ENCODE peak calls at places on chromosomes 16 and 17, in ten cellular contexts. I is thoracic aorta; K is aorta; Y is upper lobe of right lung; T is Peyer's patch; W is H1; Z is neuronal stem cell; C is breast epithelium; H is CD8-positive, alpha-beta memory T cell; M is esophagus squamous epithelium. S is an unnamed sample.

GRCh38 chr16:57938936-57939871 is 31.7 kb downstream of the CNGB1 start:
- DNase-seq in T (no peak), Y (peak; percentile 89), M (no peak), H (no peak), K (peak; percentile 84), W (no peak), C (peak; percentile 70), I (no peak), Z (no peak), S (no peak)

GRCh38 chr17:9035249-9035648 is 13.9 kb downstream of the NTN1 start:
- DNase-seq in M (no peak), Y (no peak), I (no peak), C (no peak), W (no peak), Z (no peak), H (no peak), T (no peak), K (no peak), S (no peak)

GRCh38 chr17:78619334-78619733 is 42.1 kb upstream of the DNAH17 start:
- DNase-seq in K (peak; percentile 5), W (no peak), H (no peak), M (no peak), Y (no peak), I (no peak), C (no peak), Z (no peak), T (no peak), S (no peak)

GRCh38 chr16:29712770-29713169 is 33.0 kb downstream of the C16orf54 start:
- DNase-seq in M (no peak), I (no peak), T (no peak), K (no peak), C (no peak), Y (no peak), H (no peak), Z (no peak), W (no peak), S (no peak)

GRCh38 chr17:78759203-78759968 is 22.7 kb downstream of the CYTH1 start:
- DNase-seq in I (no peak), K (no peak), T (no peak), W (no peak), M (no peak), Y (peak; percentile 77), H (peak; percentile 59), C (peak; percentile 72), Z (no peak), S (no peak)

GRCh38 chr17:79814966-79815835 is 18.3 kb upstream of the CBX8 start:
- DNase-seq in C (peak; percentile 91), M (no peak), Z (no peak), I (no peak), W (peak; percentile 75), K (no peak), H (no peak), T (peak; percentile 64), Y (peak; percentile 89), S (no peak)

GRCh38 chr17:8273884-8274444 is 14.5 kb upstream of the RANGRF start:
- DNase-seq in I (no peak), T (no peak), W (no peak), C (no peak), K (no peak), H (no peak), Z (no peak), Y (no peak), M (no peak), S (no peak)

GRCh38 chr17:6479626-6480324 is 35.5 kb downstream of the PIMREG start:
- DNase-seq in H (no peak), T (no peak), Z (no peak), C (no peak), Y (no peak), W (no peak), I (no peak), M (no peak), K (no peak), S (no peak)

GRCh38 chr17:75406222-75406615 is 741 bp upstream of the GRB2 start:
- DNase-seq in C (no peak), I (no peak), Z (no peak), Y (no peak), K (no peak), M (no peak), H (no peak), T (peak; percentile 7), W (no peak), S (no peak)

GRCh38 chr17:75404739-75405364 is 626 bp downstream of the GRB2 start:
- DNase-seq in I (no peak), C (peak; percentile 55), K (peak; percentile 83), Z (no peak), T (peak; percentile 65), Y (peak; percentile 79), M (no peak), H (peak; percentile 34), W (peak; percentile 61), S (no peak)

GRCh38 chr17:75402038-75402437 is 3.4 kb downstream of the GRB2 start:
- DNase-seq in T (no peak), W (no peak), Y (no peak), Z (no peak), K (no peak), C (no peak), M (no peak), H (no peak), I (no peak), S (no peak)

GRCh38 chr17:75405365-75406221 is at the start of gene GRB2:
- DNase-seq in I (peak; percentile 90), H (peak; percentile 100), C (peak; percentile 99), T (peak; percentile 99), K (peak; percentile 100), M (peak; percentile 92), W (peak; percentile 100), Z (peak; percentile 96), Y (peak; percentile 100), S (peak; percentile 84)

DNA sequence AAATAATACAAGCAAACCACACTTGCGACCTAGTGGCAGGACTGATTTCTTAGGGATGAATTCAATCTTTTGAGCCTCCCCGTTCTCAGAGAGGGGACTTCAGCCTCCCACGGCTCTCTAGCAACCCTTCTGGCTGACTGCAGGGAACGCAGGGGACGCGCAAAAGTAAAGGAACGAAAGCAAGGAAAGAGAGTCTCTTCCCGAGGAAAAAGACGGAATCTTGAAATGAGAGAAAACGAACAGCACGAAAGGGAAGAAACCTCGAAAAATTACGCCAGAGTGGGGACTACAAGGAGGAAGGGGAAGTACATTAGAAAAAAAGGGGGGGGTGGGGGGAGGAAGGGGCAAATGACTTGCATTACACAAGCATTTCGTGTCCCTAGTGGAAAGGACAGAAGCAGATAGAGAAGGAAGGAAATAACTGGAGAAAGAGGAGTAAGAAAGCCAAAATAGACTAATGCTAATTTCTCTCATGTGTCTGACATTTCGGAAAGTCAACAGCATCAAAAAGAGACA is 1.2 kb downstream of the GRB2 start:
- DNase-seq in I (no peak), Y (peak; percentile 72), T (peak; percentile 69), K (peak; percentile 84), H (peak; percentile 34), W (no peak), C (no peak), Z (no peak), M (no peak), S (no peak)
- H3K4me1 ChIP-seq in I (peaks cover 33% of the 10 kb centered on the region), Y (peaks cover 42% of the 10 kb centered on the region), T (no peaks in the 10 kb centered on the region), K (peaks cover 3% of the 10 kb centered on the region), H (peaks cover 46% of the 10 kb centered on the region), W (no peaks in the 10 kb centered on the region), C (peaks cover 13% of the 10 kb centered on the region), Z (peaks cover 2% of the 10 kb centered on the region), M (peaks cover 27% of the 10 kb centered on the region), S (peaks cover 2% of the 10 kb centered on the region)

GRCh38 chr16:72434159-72434558 is 262.2 kb upstream of the PMFBP1 start:
- DNase-seq in Z (peak; percentile 17), C (no peak), K (no peak), I (no peak), W (no peak), Y (no peak), M (no peak), T (no peak), H (no peak), S (peak; percentile 27)

GRCh38 chr16:72443809-72444208 is 271.9 kb upstream of the PMFBP1 start:
- DNase-seq in Y (no peak), T (no peak), W (no peak), K (no peak), I (no peak), H (no peak), C (no peak), Z (no peak), M (no peak), S (no peak)

GRCh38 chr16:72442381-72443158 is 270.6 kb upstream of the PMFBP1 start:
- DNase-seq in W (no peak), H (no peak), Z (no peak), C (no peak), M (no peak), T (no peak), Y (no peak), K (no peak), I (no peak), S (no peak)

DNA sequence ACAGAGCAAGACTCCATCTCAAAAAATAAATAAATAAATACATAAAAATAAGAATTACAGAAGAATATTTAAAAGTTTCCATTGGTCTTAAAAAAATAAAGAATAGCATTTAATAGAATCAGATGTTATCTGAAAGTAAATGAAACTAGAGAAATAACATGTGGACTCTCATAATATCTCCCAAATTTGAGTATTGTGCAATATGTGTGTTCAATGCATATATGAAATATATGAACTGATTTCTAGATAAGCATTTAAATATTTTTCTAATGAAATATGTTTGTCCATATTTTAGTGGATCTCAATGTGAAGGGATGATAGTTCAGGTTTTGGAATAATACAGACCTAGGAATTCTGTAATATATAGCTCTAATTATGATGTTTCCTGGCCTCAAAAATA is 265.9 kb upstream of the PMFBP1 start:
- DNase-seq in K (no peak), Z (no peak), M (no peak), I (no peak), T (no peak), C (no peak), Y (no peak), H (no peak), W (no peak), S (no peak)
- H3K9me3 ChIP-seq in K (no peaks in the 10 kb centered on the region), Z (peaks cover 4% of the 10 kb centered on the region), M (peaks cover 6% of the 10 kb centered on the region), I (peaks cover 10% of the 10 kb centered on the region), T (no peaks in the 10 kb centered on the region), C (no peaks in the 10 kb centered on the region), Y (peaks cover 14% of the 10 kb centered on the region), H (no peaks in the 10 kb centered on the region), W (peaks cover 23% of the 10 kb centered on the region), S (no peaks in the 10 kb centered on the region)

GRCh38 chr16:85919271-85920267 is 20.6 kb downstream of the IRF8 start:
- DNase-seq in I (no peak), Y (no peak), K (peak; percentile 39), H (no peak), Z (no peak), M (no peak), C (no peak), W (no peak), T (no peak), S (no peak)

GRCh38 chr16:85916141-85916890 is 17.4 kb downstream of the IRF8 start:
- DNase-seq in Z (no peak), I (no peak), M (no peak), K (peak; percentile 53), C (no peak), W (no peak), T (peak; percentile 86), Y (peak; percentile 90), H (no peak), S (no peak)

GRCh38 chr16:85917012-85917411 is 18.1 kb downstream of the IRF8 start:
- DNase-seq in H (no peak), W (no peak), I (no peak), Z (no peak), T (no peak), C (no peak), K (peak; percentile 56), M (no peak), Y (no peak), S (no peak)

GRCh38 chr16:85918436-85918835 is 19.5 kb downstream of the IRF8 start:
- DNase-seq in I (no peak), M (no peak), H (no peak), W (no peak), C (no peak), K (peak; percentile 61), Z (no peak), T (no peak), Y (no peak), S (no peak)

DNA sequence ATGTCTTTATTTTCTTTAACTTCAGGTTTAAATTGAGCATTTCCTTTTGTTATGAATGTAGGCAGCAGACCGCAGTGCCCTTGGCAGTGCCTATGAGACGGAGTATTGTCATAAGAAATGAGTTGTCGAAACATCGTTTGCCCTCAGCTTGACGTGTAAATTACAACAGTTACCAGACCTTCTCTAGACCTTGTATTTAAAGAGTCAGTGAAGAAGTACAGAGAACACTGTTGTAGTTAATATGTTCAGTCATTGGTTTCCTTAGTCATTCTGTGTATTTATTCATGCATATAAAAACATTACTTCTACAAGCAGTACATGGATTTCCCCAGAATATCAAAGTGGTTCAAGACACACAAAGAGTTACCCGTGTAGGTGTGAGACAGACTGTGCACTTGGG is 19.0 kb downstream of the IRF8 start:
- DNase-seq in I (no peak), T (no peak), C (no peak), H (no peak), M (no peak), K (no peak), Y (no peak), Z (no peak), W (no peak), S (no peak)
- H3K4me3 ChIP-seq in I (no peak overlapping the region), T (no peak overlapping the region), C (no peak overlapping the region), H (no peak overlapping the region), M (no peak overlapping the region), K (no peak overlapping the region), Y (no peak overlapping the region), Z (no peak overlapping the region), W (no peak overlapping the region), S (no peak overlapping the region)

GRCh38 chr17:40535438-40535837 is 29.8 kb downstream of the CCR7 start:
- DNase-seq in C (no peak), W (no peak), T (no peak), Y (no peak), I (no peak), K (no peak), Z (no peak), M (no peak), H (no peak), S (no peak)

GRCh38 chr17:40535924-40536717 is 29.2 kb downstream of the CCR7 start:
- DNase-seq in I (no peak), Z (no peak), Y (peak; percentile 73), M (no peak), T (peak; percentile 44), K (peak; percentile 78), C (peak; percentile 50), W (no peak), H (no peak), S (no peak)

GRCh38 chr17:40532520-40533253 is 31.3 kb upstream of the TNS4 start:
- DNase-seq in H (no peak), Z (no peak), W (no peak), T (peak; percentile 45), I (no peak), C (peak; percentile 25), Y (no peak), M (no peak), K (no peak), S (no peak)

GRCh38 chr17:40534431-40535189 is 30.7 kb downstream of the CCR7 start:
- DNase-seq in Y (peak; percentile 51), I (no peak), Z (no peak), M (no peak), T (peak; percentile 25), W (no peak), C (peak; percentile 36), H (no peak), K (peak; percentile 48), S (no peak)

GRCh38 chr17:40533896-40534295 is 31.4 kb downstream of the CCR7 start:
- DNase-seq in I (no peak), T (peak; percentile 15), Y (peak; percentile 16), H (no peak), M (no peak), Z (no peak), K (peak; percentile 8), W (no peak), C (peak; percentile 30), S (no peak)
- H3K4me1 ChIP-seq in I (peaks cover 37% of the 10 kb centered on the region), T (no peaks in the 10 kb centered on the region), Y (peaks cover 62% of the 10 kb centered on the region), H (peaks cover 93% of the 10 kb centered on the region), M (peaks cover 69% of the 10 kb centered on the region), Z (no peaks in the 10 kb centered on the region), K (no peaks in the 10 kb centered on the region), W (no peaks in the 10 kb centered on the region), C (peaks cover 32% of the 10 kb centered on the region), S (no peaks in the 10 kb centered on the region)

S was measured in iPS DF 6.9.